ENCODE peak calls at places on chromosomes 4 and X, in seven cellular contexts. I is HCT116, O is upper lobe of left lung, A is spleen, S is Peyer's patch, G is tibial nerve, V is endothelial cell of umbilical vein. P is an unnamed sample.

GRCh38 chr4:80367737-80368136 is 32.2 kb downstream of the CFAP299 start:
- DNase-seq in I (no peak), O (no peak), A (no peak), S (no peak), G (no peak), V (no peak), P (no peak)

GRCh38 chr4:38237139-38237538 is 276.9 kb downstream of the PTTG2 start:
- DNase-seq in I (no peak), O (no peak), A (no peak), S (no peak), G (no peak), V (peak; percentile 89), P (no peak)

GRCh38 chr4:142480244-142480643 is 365.9 kb downstream of the INPP4B start:
- DNase-seq in I (no peak), O (no peak), A (no peak), S (no peak), G (no peak), V (peak; percentile 28), P (no peak)

GRCh38 chr4:159290321-159291030 is 187.6 kb downstream of the RAPGEF2 start:
- DNase-seq in I (no peak), O (no peak), A (no peak), S (no peak), G (no peak), V (no peak), P (no peak)

GRCh38 chrX:135931644-135932487 is 38.4 kb downstream of the SAGE1 start:
- DNase-seq in I (peak; percentile 6), O (peak; percentile 19), A (no peak), S (peak; percentile 77), G (peak; percentile 22), V (peak; percentile 5), P (no peak)

GRCh38 chr4:143346208-143346607 is 9.5 kb downstream of the GAB1 start:
- DNase-seq in I (no peak), O (no peak), A (no peak), S (no peak), G (no peak), V (no peak), P (peak; percentile 32)

GRCh38 chrX:20071511-20072079 is 45.1 kb downstream of the MAP7D2 start:
- DNase-seq in I (no peak), O (no peak), A (no peak), S (no peak), G (no peak), V (no peak), P (peak; percentile 60)

GRCh38 chrX:103446665-103447302 is 70.4 kb downstream of the BEX3 start:
- DNase-seq in I (no peak), O (no peak), A (no peak), S (no peak), G (no peak), V (no peak), P (no peak)

GRCh38 chr4:40630335-40631021 is 814 bp upstream of the RBM47 start:
- DNase-seq in I (peak; percentile 26), O (peak; percentile 90), A (peak; percentile 90), S (peak; percentile 72), G (peak; percentile 24), V (no peak), P (no peak)

GRCh38 chrX:129786210-129786651 is 6.5 kb downstream of the SASH3 start:
- DNase-seq in I (no peak), O (no peak), A (no peak), S (peak; percentile 68), G (no peak), V (no peak), P (no peak)

GRCh38 chr4:170420255-170420693 is 330.5 kb upstream of the AADAT start:
- DNase-seq in I (no peak), O (no peak), A (no peak), S (no peak), G (no peak), V (no peak), P (no peak)

GRCh38 chr4:1808851-1809753 is 16.0 kb downstream of the FGFR3 start:
- DNase-seq in I (no peak), O (no peak), A (no peak), S (no peak), G (no peak), V (no peak), P (no peak)

GRCh38 chr4:23022032-23022431 is 329.3 kb downstream of the GBA3 start:
- DNase-seq in I (no peak), O (no peak), A (no peak), S (no peak), G (no peak), V (no peak), P (no peak)

GRCh38 chr4:5870220-5870619 is 22.7 kb downstream of the CRMP1 start:
- DNase-seq in I (no peak), O (no peak), A (peak; percentile 69), S (no peak), G (no peak), V (no peak), P (no peak)

GRCh38 chrX:108303682-108304081 is 134.5 kb downstream of the COL4A6 start:
- DNase-seq in I (no peak), O (no peak), A (no peak), S (no peak), G (no peak), V (no peak), P (no peak)

GRCh38 chrX:72080150-72080549 is 51.6 kb downstream of the RTL5 start:
- DNase-seq in I (no peak), O (no peak), A (no peak), S (no peak), G (no peak), V (peak; percentile 20), P (no peak)

GRCh38 chrX:4764888-4765287 is 1051.4 kb upstream of the PRKX start:
- DNase-seq in I (no peak), O (no peak), A (no peak), S (no peak), G (no peak), V (no peak), P (no peak)

GRCh38 chr4:83618431-83618830 is 82.5 kb downstream of the GPAT3 start:
- DNase-seq in I (peak; percentile 52), O (no peak), A (no peak), S (peak; percentile 79), G (no peak), V (peak; percentile 45), P (no peak)

GRCh38 chrX:53050841-53051240 is 2.3 kb downstream of the GPR173 start:
- DNase-seq in I (no peak), O (no peak), A (no peak), S (no peak), G (no peak), V (no peak), P (no peak)

GRCh38 chrX:53047228-53047627 is 1.4 kb upstream of the GPR173 start:
- DNase-seq in I (no peak), O (no peak), A (no peak), S (no peak), G (no peak), V (peak; percentile 15), P (no peak)

GRCh38 chrX:53045002-53045401 is 3.6 kb upstream of the GPR173 start:
- DNase-seq in I (no peak), O (no peak), A (no peak), S (no peak), G (no peak), V (no peak), P (no peak)

GRCh38 chrX:53048169-53049126 is at the start of gene GPR173:
- DNase-seq in I (no peak), O (peak; percentile 71), A (no peak), S (no peak), G (peak; percentile 17), V (peak; percentile 63), P (no peak)

DNA sequence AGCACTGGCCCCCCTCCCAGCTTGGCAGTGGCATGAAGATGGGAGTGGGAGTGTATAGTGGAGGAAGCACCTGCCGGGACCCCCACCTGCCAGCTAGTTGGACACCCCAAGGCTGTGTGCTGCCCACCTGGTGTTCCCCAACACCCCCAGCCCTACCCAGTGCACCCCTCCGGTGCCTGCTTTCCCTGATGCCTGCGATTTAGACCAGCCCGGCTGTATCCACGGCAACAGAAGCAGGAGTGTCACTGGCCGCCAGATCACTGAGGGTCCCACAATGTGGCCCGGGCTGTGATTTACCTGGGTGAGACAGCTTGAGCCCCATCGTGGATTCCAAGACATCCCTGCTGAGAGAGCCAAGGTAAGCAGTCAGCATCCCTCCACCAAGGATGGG is 533 bp downstream of the GPR173 start:
- DNase-seq in I (no peak), O (no peak), A (no peak), S (no peak), G (no peak), V (no peak), P (no peak)
- H3K4me3 ChIP-seq in I (peak overlapping the region; percentile 45), O (peak overlapping the region; percentile 42), A (peak overlapping the region; percentile 31), S (peak overlapping the region; percentile 41), G (peak overlapping the region; percentile 53), V (peak overlapping the region; percentile 70), P (no peak overlapping the region)

DNA sequence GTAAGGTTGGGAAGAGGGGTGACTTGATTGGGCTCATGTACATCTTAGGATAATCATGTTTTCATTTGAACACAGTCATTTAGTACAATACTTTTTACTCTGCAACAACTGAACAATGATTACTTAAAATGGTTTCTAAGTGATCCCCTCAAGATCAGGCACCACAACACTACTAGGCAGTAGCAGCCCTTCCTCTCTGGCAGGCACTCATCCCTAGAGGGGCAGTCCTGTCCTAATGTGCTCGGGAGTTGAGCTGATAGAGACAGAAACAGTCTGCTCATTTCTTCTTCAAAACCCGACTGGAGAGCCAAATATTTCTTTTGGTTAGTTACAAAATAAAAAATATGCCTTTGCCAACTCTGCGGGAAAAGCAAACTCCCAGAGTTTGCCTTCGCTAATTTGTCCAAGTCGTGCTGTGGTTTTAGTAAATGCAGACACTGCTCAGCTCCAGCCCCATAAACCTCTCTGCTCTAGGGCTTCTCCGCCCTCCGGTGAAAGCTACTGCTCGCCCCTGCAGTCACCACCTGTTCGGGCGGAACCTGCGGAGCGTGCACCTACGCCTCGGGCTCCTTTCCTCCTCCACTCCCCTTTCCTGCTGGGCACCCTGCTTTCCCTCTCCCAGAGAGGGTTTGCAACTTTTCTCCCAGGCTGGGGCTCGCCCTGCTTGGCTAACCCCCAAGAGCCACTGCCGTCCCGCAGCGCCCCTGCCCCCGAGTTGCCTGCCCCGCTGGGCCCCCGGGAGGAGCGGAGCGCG is 524 bp upstream of the NPNT start:
- DNase-seq in I (peak; percentile 36), O (no peak), A (no peak), S (peak; percentile 55), G (no peak), V (no peak), P (no peak)
- TF ChIP-seq POLR2A in I (no peak), O (no peak), A (no peak), S (no peak), G (no peak), V (no peak), P (no peak)

GRCh38 chr4:87078987-87079469 is 141.4 kb downstream of the KLHL8 start:
- DNase-seq in I (no peak), O (no peak), A (no peak), S (no peak), G (no peak), V (peak; percentile 71), P (peak; percentile 85)
- H3K4me3 ChIP-seq in I (no peak overlapping the region), O (no peak overlapping the region), A (no peak overlapping the region), S (no peak overlapping the region), G (no peak overlapping the region), V (no peak overlapping the region), P (no peak overlapping the region)

DNA sequence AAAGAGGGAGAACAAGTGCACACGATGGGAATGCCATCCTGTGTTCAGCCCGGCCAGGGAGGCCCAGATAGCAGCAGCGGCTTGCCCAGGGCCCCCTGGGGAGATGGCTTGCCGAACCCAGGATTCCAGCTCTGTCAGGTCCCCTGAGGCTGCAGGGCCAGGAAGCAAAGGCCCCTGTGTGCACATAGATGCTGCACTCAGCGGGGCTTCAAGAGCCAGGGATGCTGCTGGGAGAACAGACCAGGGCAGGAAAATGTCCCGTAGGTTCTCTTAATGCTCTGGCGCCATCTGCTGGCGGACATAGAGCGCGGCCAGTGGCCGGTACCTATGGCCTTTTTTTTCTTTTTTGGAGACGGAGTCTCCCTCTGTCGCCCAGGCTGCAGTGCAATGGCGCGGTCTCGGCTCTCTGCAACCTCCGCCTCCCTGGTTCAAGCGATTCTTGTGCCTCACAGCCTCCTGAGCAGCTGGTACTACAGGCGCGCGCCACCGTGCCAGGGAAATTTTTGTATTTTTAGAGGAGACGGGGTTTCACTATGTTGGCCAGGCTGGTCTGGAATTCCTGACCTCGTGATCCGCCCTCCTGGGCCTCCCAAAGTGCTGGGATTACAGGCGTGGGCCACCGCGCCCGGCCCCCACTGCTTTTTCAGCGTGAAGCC is 22.4 kb downstream of the MED28 start:
- DNase-seq in I (peak; percentile 36), O (peak; percentile 77), A (peak; percentile 89), S (peak; percentile 89), G (peak; percentile 67), V (peak; percentile 56), P (peak; percentile 50)
- TF ChIP-seq POLR2A in I (no peak), O (no peak), A (no peak), S (no peak), G (no peak), V (no peak), P (no peak)